ENCODE peak calls at places on chromosomes 13 and 19, in nine cellular contexts. One of them, this sample, is unnamed.
A peak's percentile ranks its signal among the peaks of the same experiment; 100 is the strongest.

GRCh38 chr13:99496322-99497142 is 4.7 kb upstream of the TM9SF2 start:
- DNase-seq in heart right ventricle: peak; percentile 84
- DNase-seq in uterus: peak; percentile 72
- DNase-seq in psoas muscle: peak; percentile 51
- DNase-seq in fibroblast of lung: peak; percentile 28
- DNase-seq in brain microvascular endothelial cell: peak; percentile 9
- DNase-seq in mucosa of descending colon: peak; percentile 69
- DNase-seq in thoracic aorta: peak; percentile 15
- DNase-seq in esophagus muscularis mucosa: no peak
- DNase-seq in this sample: peak; percentile 63

GRCh38 chr19:4506449-4507149 is 11.7 kb downstream of the PLIN4 start:
- DNase-seq in thoracic aorta: no peak
- DNase-seq in uterus: no peak
- DNase-seq in psoas muscle: no peak
- DNase-seq in esophagus muscularis mucosa: no peak
- DNase-seq in fibroblast of lung: peak; percentile 72
- DNase-seq in heart right ventricle: no peak
- DNase-seq in mucosa of descending colon: no peak
- DNase-seq in brain microvascular endothelial cell: peak; percentile 67
- DNase-seq in this sample: no peak

GRCh38 chr19:657611-658010 is 5.4 kb downstream of the RNF126 start:
- DNase-seq in esophagus muscularis mucosa: no peak
- DNase-seq in heart right ventricle: no peak
- DNase-seq in thoracic aorta: no peak
- DNase-seq in uterus: no peak
- DNase-seq in fibroblast of lung: no peak
- DNase-seq in mucosa of descending colon: no peak
- DNase-seq in psoas muscle: no peak
- DNase-seq in brain microvascular endothelial cell: no peak
- DNase-seq in this sample: no peak

GRCh38 chr19:6802336-6803035 is 30.0 kb downstream of the VAV1 start:
- DNase-seq in esophagus muscularis mucosa: peak; percentile 92
- DNase-seq in fibroblast of lung: no peak
- DNase-seq in heart right ventricle: peak; percentile 29
- DNase-seq in psoas muscle: peak; percentile 27
- DNase-seq in mucosa of descending colon: peak; percentile 44
- DNase-seq in brain microvascular endothelial cell: no peak
- DNase-seq in thoracic aorta: no peak
- DNase-seq in uterus: peak; percentile 17
- DNase-seq in this sample: peak; percentile 7

GRCh38 chr13:81207221-81207620 is 866.3 kb upstream of the SPRY2 start:
- DNase-seq in psoas muscle: no peak
- DNase-seq in mucosa of descending colon: no peak
- DNase-seq in thoracic aorta: no peak
- DNase-seq in brain microvascular endothelial cell: no peak
- DNase-seq in esophagus muscularis mucosa: no peak
- DNase-seq in uterus: no peak
- DNase-seq in fibroblast of lung: no peak
- DNase-seq in heart right ventricle: no peak
- DNase-seq in this sample: no peak

GRCh38 chr19:51948979-51949378 is 21.7 kb downstream of the ZNF613 start:
- DNase-seq in psoas muscle: no peak
- DNase-seq in fibroblast of lung: peak; percentile 37
- DNase-seq in mucosa of descending colon: no peak
- DNase-seq in thoracic aorta: no peak
- DNase-seq in heart right ventricle: peak; percentile 61
- DNase-seq in brain microvascular endothelial cell: peak; percentile 16
- DNase-seq in esophagus muscularis mucosa: no peak
- DNase-seq in uterus: no peak
- DNase-seq in this sample: no peak

GRCh38 chr13:80299046-80299445 is 41.9 kb downstream of the SPRY2 start:
- DNase-seq in esophagus muscularis mucosa: no peak
- DNase-seq in psoas muscle: no peak
- DNase-seq in thoracic aorta: no peak
- DNase-seq in heart right ventricle: no peak
- DNase-seq in brain microvascular endothelial cell: no peak
- DNase-seq in fibroblast of lung: no peak
- DNase-seq in uterus: no peak
- DNase-seq in mucosa of descending colon: no peak
- DNase-seq in this sample: no peak

GRCh38 chr13:78325585-78325984 is 277.8 kb downstream of the POU4F1 start:
- DNase-seq in fibroblast of lung: no peak
- DNase-seq in heart right ventricle: no peak
- DNase-seq in uterus: no peak
- DNase-seq in mucosa of descending colon: no peak
- DNase-seq in brain microvascular endothelial cell: no peak
- DNase-seq in psoas muscle: no peak
- DNase-seq in esophagus muscularis mucosa: no peak
- DNase-seq in thoracic aorta: no peak
- DNase-seq in this sample: no peak

GRCh38 chr19:35266904-35267817 is 1.6 kb upstream of the USF2 start:
- DNase-seq in esophagus muscularis mucosa: no peak
- DNase-seq in heart right ventricle: peak; percentile 50
- DNase-seq in mucosa of descending colon: peak; percentile 59
- DNase-seq in psoas muscle: peak; percentile 63
- DNase-seq in brain microvascular endothelial cell: no peak
- DNase-seq in thoracic aorta: no peak
- DNase-seq in fibroblast of lung: no peak
- DNase-seq in uterus: peak; percentile 64
- DNase-seq in this sample: peak; percentile 59

GRCh38 chr13:103199380-103200088 is 133.3 kb upstream of the SLC10A2 start:
- DNase-seq in mucosa of descending colon: no peak
- DNase-seq in brain microvascular endothelial cell: no peak
- DNase-seq in thoracic aorta: no peak
- DNase-seq in psoas muscle: no peak
- DNase-seq in esophagus muscularis mucosa: no peak
- DNase-seq in uterus: no peak
- DNase-seq in fibroblast of lung: no peak
- DNase-seq in heart right ventricle: no peak
- DNase-seq in this sample: no peak

GRCh38 chr19:46428278-46429141 is at the start of gene PNMA8C:
- DNase-seq in uterus: peak; percentile 43
- DNase-seq in esophagus muscularis mucosa: no peak
- DNase-seq in heart right ventricle: peak; percentile 61
- DNase-seq in thoracic aorta: peak; percentile 66
- DNase-seq in mucosa of descending colon: peak; percentile 40
- DNase-seq in psoas muscle: peak; percentile 74
- DNase-seq in fibroblast of lung: peak; percentile 61
- DNase-seq in brain microvascular endothelial cell: peak; percentile 57
- DNase-seq in this sample: peak; percentile 59

GRCh38 chr19:1748703-1749341 is 4.5 kb upstream of the ONECUT3 start:
- DNase-seq in heart right ventricle: no peak
- DNase-seq in uterus: no peak
- DNase-seq in thoracic aorta: no peak
- DNase-seq in fibroblast of lung: no peak
- DNase-seq in esophagus muscularis mucosa: no peak
- DNase-seq in psoas muscle: no peak
- DNase-seq in brain microvascular endothelial cell: no peak
- DNase-seq in mucosa of descending colon: no peak
- DNase-seq in this sample: no peak

GRCh38 chr13:109301711-109302110 is 484.7 kb downstream of the IRS2 start:
- DNase-seq in heart right ventricle: no peak
- DNase-seq in mucosa of descending colon: no peak
- DNase-seq in brain microvascular endothelial cell: no peak
- DNase-seq in thoracic aorta: no peak
- DNase-seq in esophagus muscularis mucosa: no peak
- DNase-seq in uterus: no peak
- DNase-seq in psoas muscle: no peak
- DNase-seq in fibroblast of lung: no peak
- DNase-seq in this sample: no peak

GRCh38 chr13:59345316-59345715 is 818.4 kb downstream of the DIAPH3 start:
- DNase-seq in fibroblast of lung: peak; percentile 11
- DNase-seq in esophagus muscularis mucosa: no peak
- DNase-seq in psoas muscle: no peak
- DNase-seq in thoracic aorta: no peak
- DNase-seq in heart right ventricle: peak; percentile 93
- DNase-seq in uterus: no peak
- DNase-seq in brain microvascular endothelial cell: peak; percentile 84
- DNase-seq in mucosa of descending colon: no peak
- DNase-seq in this sample: peak; percentile 71

GRCh38 chr13:81929988-81930387 is 1589.1 kb upstream of the SPRY2 start:
- DNase-seq in thoracic aorta: no peak
- DNase-seq in heart right ventricle: no peak
- DNase-seq in esophagus muscularis mucosa: no peak
- DNase-seq in uterus: no peak
- DNase-seq in psoas muscle: no peak
- DNase-seq in mucosa of descending colon: no peak
- DNase-seq in fibroblast of lung: peak; percentile 6
- DNase-seq in brain microvascular endothelial cell: no peak
- DNase-seq in this sample: no peak

GRCh38 chr13:20525144-20525600 is 485 bp downstream of the CRYL1 start:
- DNase-seq in thoracic aorta: no peak
- DNase-seq in mucosa of descending colon: peak; percentile 57
- DNase-seq in psoas muscle: peak; percentile 34
- DNase-seq in esophagus muscularis mucosa: no peak
- DNase-seq in uterus: peak; percentile 23
- DNase-seq in fibroblast of lung: peak; percentile 6
- DNase-seq in heart right ventricle: no peak
- DNase-seq in brain microvascular endothelial cell: no peak
- DNase-seq in this sample: peak; percentile 42

GRCh38 chr13:81017525-81018152 is 676.7 kb upstream of the SPRY2 start:
- DNase-seq in brain microvascular endothelial cell: no peak
- DNase-seq in fibroblast of lung: peak; percentile 27
- DNase-seq in heart right ventricle: no peak
- DNase-seq in esophagus muscularis mucosa: no peak
- DNase-seq in thoracic aorta: no peak
- DNase-seq in uterus: no peak
- DNase-seq in mucosa of descending colon: no peak
- DNase-seq in psoas muscle: no peak
- DNase-seq in this sample: no peak

DNA sequence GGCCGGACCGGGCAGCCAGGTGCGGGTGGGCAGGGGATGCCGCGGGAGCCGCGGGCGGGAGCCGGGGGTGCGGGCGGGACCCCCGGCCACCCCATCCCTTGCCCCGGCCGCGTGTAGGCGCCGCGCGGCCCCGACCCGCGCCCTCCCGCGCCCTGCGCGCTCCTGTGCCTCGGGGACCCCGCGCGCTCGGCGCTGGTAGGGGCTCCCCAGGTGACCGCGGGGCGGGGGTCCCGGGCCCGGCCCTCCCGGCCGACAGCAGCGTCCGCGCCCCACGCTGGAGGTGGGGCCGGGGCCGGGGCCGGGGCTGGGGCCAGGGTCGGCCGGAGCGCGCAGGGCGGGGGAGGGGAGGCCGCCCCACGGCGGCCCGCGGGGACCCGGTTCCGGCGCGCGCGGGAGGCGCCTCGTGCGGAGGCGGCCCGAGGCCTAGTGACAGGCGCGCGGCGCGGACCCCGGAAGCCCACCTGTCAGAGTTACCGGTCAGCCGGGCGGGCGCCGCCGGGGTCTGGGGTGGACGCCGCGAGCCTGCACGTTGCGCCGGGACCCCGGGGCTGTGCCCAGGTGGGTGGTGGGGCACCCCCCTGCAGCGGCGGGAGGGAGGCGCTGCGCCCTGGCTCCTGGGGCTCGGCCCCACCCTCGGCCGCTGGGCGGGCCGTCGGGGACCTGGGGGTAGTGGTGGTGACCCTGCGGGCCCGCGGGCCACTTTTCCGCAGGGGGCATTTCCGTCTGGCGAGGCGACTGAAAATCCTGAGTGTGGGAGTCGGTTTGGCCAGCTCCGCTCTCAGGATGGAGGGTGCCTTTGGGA is 518 bp downstream of the TFDP1 start:
- DNase-seq in mucosa of descending colon: peak; percentile 20
- DNase-seq in thoracic aorta: no peak
- DNase-seq in fibroblast of lung: no peak
- DNase-seq in esophagus muscularis mucosa: peak; percentile 72
- DNase-seq in psoas muscle: no peak
- DNase-seq in heart right ventricle: no peak
- DNase-seq in brain microvascular endothelial cell: no peak
- DNase-seq in uterus: no peak
- DNase-seq in this sample: peak; percentile 12
- H3K4me3 ChIP-seq in mucosa of descending colon: peak overlapping the region; percentile 34
- H3K4me3 ChIP-seq in thoracic aorta: peak overlapping the region; percentile 77
- H3K4me3 ChIP-seq in fibroblast of lung: peak overlapping the region; percentile 59
- H3K4me3 ChIP-seq in esophagus muscularis mucosa: peak overlapping the region; percentile 64
- H3K4me3 ChIP-seq in psoas muscle: peak overlapping the region; percentile 69
- H3K4me3 ChIP-seq in heart right ventricle: peak overlapping the region; percentile 60
- H3K4me3 ChIP-seq in brain microvascular endothelial cell: peak overlapping the region; percentile 62
- H3K4me3 ChIP-seq in uterus: peak overlapping the region; percentile 17
- H3K4me3 ChIP-seq in this sample: peak overlapping the region; percentile 29

GRCh38 chr13:89577301-89577700 is 1770.2 kb upstream of the MIR17HG start:
- DNase-seq in thoracic aorta: no peak
- DNase-seq in brain microvascular endothelial cell: no peak
- DNase-seq in heart right ventricle: no peak
- DNase-seq in psoas muscle: no peak
- DNase-seq in esophagus muscularis mucosa: no peak
- DNase-seq in uterus: no peak
- DNase-seq in mucosa of descending colon: no peak
- DNase-seq in fibroblast of lung: no peak
- DNase-seq in this sample: no peak
- TF ChIP-seq CTCF in thoracic aorta: no peak
- TF ChIP-seq CTCF in brain microvascular endothelial cell: no peak
- TF ChIP-seq CTCF in heart right ventricle: no peak
- TF ChIP-seq CTCF in psoas muscle: no peak
- TF ChIP-seq CTCF in esophagus muscularis mucosa: no peak
- TF ChIP-seq CTCF in uterus: no peak
- TF ChIP-seq CTCF in mucosa of descending colon: no peak
- TF ChIP-seq CTCF in fibroblast of lung: no peak
- TF ChIP-seq CTCF in this sample: no peak

DNA sequence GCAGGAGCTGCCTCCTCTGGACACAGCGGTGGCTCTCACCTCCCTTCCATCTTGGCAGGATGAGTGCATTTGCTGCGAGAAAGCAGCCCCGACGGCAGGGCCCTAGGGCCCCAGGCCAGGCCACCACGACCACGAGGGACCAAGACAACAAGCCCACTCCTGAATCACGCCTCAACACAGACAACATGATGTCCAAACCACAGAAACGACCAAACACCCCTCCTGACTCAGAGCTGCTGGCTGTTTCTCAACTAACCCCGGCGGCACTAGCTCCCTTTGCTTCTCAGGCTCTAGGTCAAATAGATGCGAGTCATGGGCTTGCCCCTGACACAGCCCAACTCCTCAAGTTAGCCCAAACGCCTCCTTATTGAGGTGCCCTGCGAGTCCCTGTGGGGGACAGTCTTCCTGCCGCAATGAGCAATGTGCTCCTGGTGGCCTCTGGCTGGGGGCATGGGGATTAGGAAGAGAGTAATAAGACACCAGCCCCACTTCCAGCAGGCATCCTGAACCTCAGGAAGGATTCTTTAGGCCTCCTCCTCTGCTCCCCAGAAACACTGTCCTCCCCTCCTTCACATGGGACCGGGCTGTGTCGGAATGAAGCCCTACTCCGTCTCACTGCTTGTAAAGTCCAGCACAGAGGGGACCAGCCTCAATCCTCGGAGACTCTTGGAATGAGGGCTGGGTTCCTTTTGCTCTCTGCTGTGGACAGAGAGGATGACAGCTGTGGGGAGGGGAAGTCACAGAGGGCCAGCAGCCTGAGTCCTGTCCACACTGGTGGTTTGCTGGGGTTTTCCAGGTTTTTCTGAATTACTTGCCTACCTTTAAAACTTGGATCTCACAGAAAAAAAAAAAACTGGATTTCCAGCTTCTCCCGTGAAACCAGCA is 6.9 kb upstream of the ATF5 start:
- DNase-seq in heart right ventricle: no peak
- DNase-seq in brain microvascular endothelial cell: peak; percentile 72
- DNase-seq in uterus: no peak
- DNase-seq in mucosa of descending colon: no peak
- DNase-seq in esophagus muscularis mucosa: no peak
- DNase-seq in fibroblast of lung: peak; percentile 60
- DNase-seq in psoas muscle: no peak
- DNase-seq in thoracic aorta: no peak
- DNase-seq in this sample: no peak
- H3K36me3 ChIP-seq in heart right ventricle: peaks cover 88% of the 10 kb centered on the region
- H3K36me3 ChIP-seq in brain microvascular endothelial cell: peaks cover 30% of the 10 kb centered on the region
- H3K36me3 ChIP-seq in uterus: no peaks in the 10 kb centered on the region
- H3K36me3 ChIP-seq in mucosa of descending colon: no peaks in the 10 kb centered on the region
- H3K36me3 ChIP-seq in esophagus muscularis mucosa: peaks cover 85% of the 10 kb centered on the region
- H3K36me3 ChIP-seq in fibroblast of lung: peaks cover 23% of the 10 kb centered on the region
- H3K36me3 ChIP-seq in psoas muscle: peaks cover 58% of the 10 kb centered on the region
- H3K36me3 ChIP-seq in thoracic aorta: peaks cover 15% of the 10 kb centered on the region
- H3K36me3 ChIP-seq in this sample: no peaks in the 10 kb centered on the region

GRCh38 chr19:48715276-48715675 is 4.2 kb downstream of the MAMSTR start:
- DNase-seq in uterus: peak; percentile 58
- DNase-seq in fibroblast of lung: no peak
- DNase-seq in brain microvascular endothelial cell: no peak
- DNase-seq in mucosa of descending colon: no peak
- DNase-seq in psoas muscle: no peak
- DNase-seq in thoracic aorta: no peak
- DNase-seq in esophagus muscularis mucosa: no peak
- DNase-seq in heart right ventricle: peak; percentile 32
- DNase-seq in this sample: no peak
- H3K4me3 ChIP-seq in uterus: peak overlapping the region; percentile 40
- H3K4me3 ChIP-seq in fibroblast of lung: no peak overlapping the region
- H3K4me3 ChIP-seq in brain microvascular endothelial cell: no peak overlapping the region
- H3K4me3 ChIP-seq in mucosa of descending colon: no peak overlapping the region
- H3K4me3 ChIP-seq in psoas muscle: peak overlapping the region; percentile 78
- H3K4me3 ChIP-seq in thoracic aorta: peak overlapping the region; percentile 74
- H3K4me3 ChIP-seq in esophagus muscularis mucosa: peak overlapping the region; percentile 63
- H3K4me3 ChIP-seq in heart right ventricle: peak overlapping the region; percentile 30
- H3K4me3 ChIP-seq in this sample: no peak overlapping the region